ENCODE peak calls at places on chromosomes 16 and 17, in six cellular contexts. O, L, N, F, U and E are unnamed samples.

GRCh38 chr16:2213817-2214720 is 571 bp downstream of the PGP start:
- DNase-seq in O (no peak), L (no peak), N (peak; percentile 55), F (peak; percentile 51), U (no peak), E (no peak)

GRCh38 chr17:21041753-21042433 is 918 bp downstream of the USP22 start:
- DNase-seq in O (peak; percentile 58), L (peak; percentile 70), N (peak; percentile 90), F (peak; percentile 87), U (peak; percentile 83), E (peak; percentile 72)

GRCh38 chr17:14336418-14336817 is 35.5 kb downstream of the HS3ST3B1 start:
- DNase-seq in O (no peak), L (no peak), N (no peak), F (no peak), U (no peak), E (no peak)

GRCh38 chr16:61900482-61900881 is 135.8 kb downstream of the CDH8 start:
- DNase-seq in O (no peak), L (peak; percentile 21), N (no peak), F (no peak), U (no peak), E (peak; percentile 59)

GRCh38 chr16:566475-567361 is at the start of gene NHLRC4:
- DNase-seq in O (no peak), L (no peak), N (peak; percentile 80), F (peak; percentile 48), U (peak; percentile 60), E (no peak)

GRCh38 chr17:48544356-48545021 is 420 bp downstream of the HOXB2 start:
- DNase-seq in O (no peak), L (peak; percentile 68), N (no peak), F (peak; percentile 72), U (peak; percentile 98), E (no peak)

GRCh38 chr16:78844682-78845081 is 745.2 kb downstream of the WWOX start:
- DNase-seq in O (no peak), L (no peak), N (no peak), F (peak; percentile 83), U (no peak), E (no peak)

GRCh38 chr16:86874141-86874540 is 295.8 kb downstream of the FOXL1 start:
- DNase-seq in O (peak; percentile 19), L (peak; percentile 20), N (peak; percentile 62), F (peak; percentile 58), U (no peak), E (peak; percentile 53)

GRCh38 chr17:5897320-5897911 is 172.8 kb upstream of the WSCD1 start:
- DNase-seq in O (peak; percentile 49), L (no peak), N (no peak), F (peak; percentile 75), U (no peak), E (no peak)

GRCh38 chr17:76781056-76781982 is 43.4 kb downstream of the MFSD11 start:
- DNase-seq in O (no peak), L (no peak), N (no peak), F (no peak), U (no peak), E (no peak)

GRCh38 chr17:60501589-60501988 is 24.5 kb downstream of the APPBP2 start:
- DNase-seq in O (no peak), L (no peak), N (no peak), F (no peak), U (no peak), E (no peak)

GRCh38 chr17:68248886-68249872 is 1.3 kb downstream of the AMZ2 start:
- DNase-seq in O (no peak), L (no peak), N (no peak), F (no peak), U (no peak), E (no peak)

GRCh38 chr16:142405-142804 is 3.9 kb upstream of the NPRL3 start:
- DNase-seq in O (no peak), L (no peak), N (no peak), F (no peak), U (no peak), E (no peak)

GRCh38 chr16:55555436-55555835 is 11.0 kb upstream of the CAPNS2 start:
- DNase-seq in O (no peak), L (peak; percentile 57), N (no peak), F (no peak), U (no peak), E (no peak)

GRCh38 chr17:1643293-1643998 is 2.1 kb downstream of the SCARF1 start:
- DNase-seq in O (no peak), L (peak; percentile 61), N (peak; percentile 89), F (peak; percentile 87), U (no peak), E (peak; percentile 68)

GRCh38 chr17:77352996-77353395 is 212.2 kb downstream of the SEC14L1 start:
- DNase-seq in O (no peak), L (no peak), N (no peak), F (no peak), U (no peak), E (no peak)

GRCh38 chr17:58337126-58337599 is 8.6 kb upstream of the TSPOAP1 start:
- DNase-seq in O (no peak), L (no peak), N (peak; percentile 32), F (no peak), U (no peak), E (no peak)

GRCh38 chr16:21598676-21599157 is 660 bp upstream of the METTL9 start:
- DNase-seq in O (no peak), L (peak; percentile 6), N (no peak), F (no peak), U (no peak), E (no peak)

GRCh38 chr17:32015245-32016013 is 8.2 kb downstream of the LRRC37B start:
- DNase-seq in O (no peak), L (no peak), N (no peak), F (no peak), U (peak; percentile 23), E (peak; percentile 86)

GRCh38 chr17:57784226-57784895 is 39.3 kb upstream of the CCDC182 start:
- DNase-seq in O (no peak), L (no peak), N (no peak), F (no peak), U (no peak), E (no peak)

DNA sequence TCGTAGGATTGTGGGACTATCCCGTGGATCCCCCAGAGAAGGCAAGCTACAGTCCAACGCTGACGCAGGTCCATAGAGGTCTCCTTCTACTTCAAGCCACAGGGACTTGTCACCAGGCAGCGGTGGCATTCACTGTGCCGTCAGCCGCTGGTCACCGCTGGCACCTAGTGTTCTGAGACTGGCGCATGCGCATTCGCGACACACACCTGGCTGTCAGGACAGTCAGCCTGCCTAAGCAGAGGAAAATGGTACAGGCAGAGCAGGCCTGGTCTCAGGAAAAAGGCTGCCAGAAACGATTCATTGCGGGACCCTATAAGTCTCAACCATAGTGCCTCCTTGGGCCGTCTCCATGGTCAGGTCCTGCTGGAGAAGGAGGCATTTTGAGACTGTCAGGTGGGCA is 138.0 kb upstream of the WSB1 start:
- DNase-seq in O (no peak), L (no peak), N (no peak), F (no peak), U (no peak), E (no peak)
- H3K9me3 ChIP-seq in O (peaks cover 80% of the 10 kb centered on the region), L (peaks cover 5% of the 10 kb centered on the region), N (no peaks in the 10 kb centered on the region), F (peaks cover 33% of the 10 kb centered on the region), U (no peaks in the 10 kb centered on the region), E (no peaks in the 10 kb centered on the region)

GRCh38 chr17:17800504-17801021 is 36.2 kb downstream of the SREBF1 start:
- DNase-seq in O (no peak), L (no peak), N (no peak), F (no peak), U (no peak), E (no peak)
- H3K36me3 ChIP-seq in O (no peaks in the 10 kb centered on the region), L (peaks cover 2% of the 10 kb centered on the region), N (peaks cover 9% of the 10 kb centered on the region), F (no peaks in the 10 kb centered on the region), U (peaks cover 15% of the 10 kb centered on the region), E (peaks cover 12% of the 10 kb centered on the region)

GRCh38 chr17:75688209-75688771 is 21.2 kb downstream of the SAP30BP start:
- DNase-seq in O (no peak), L (peak; percentile 77), N (no peak), F (peak; percentile 59), U (no peak), E (no peak)

GRCh38 chr17:75684249-75684648 is 17.1 kb downstream of the SAP30BP start:
- DNase-seq in O (no peak), L (peak; percentile 53), N (no peak), F (no peak), U (no peak), E (peak; percentile 49)

GRCh38 chr17:75683467-75684041 is 16.4 kb downstream of the SAP30BP start:
- DNase-seq in O (no peak), L (peak; percentile 90), N (no peak), F (no peak), U (peak; percentile 23), E (peak; percentile 97)

GRCh38 chr17:75685508-75685907 is 18.4 kb downstream of the SAP30BP start:
- DNase-seq in O (no peak), L (peak; percentile 64), N (no peak), F (no peak), U (no peak), E (no peak)

DNA sequence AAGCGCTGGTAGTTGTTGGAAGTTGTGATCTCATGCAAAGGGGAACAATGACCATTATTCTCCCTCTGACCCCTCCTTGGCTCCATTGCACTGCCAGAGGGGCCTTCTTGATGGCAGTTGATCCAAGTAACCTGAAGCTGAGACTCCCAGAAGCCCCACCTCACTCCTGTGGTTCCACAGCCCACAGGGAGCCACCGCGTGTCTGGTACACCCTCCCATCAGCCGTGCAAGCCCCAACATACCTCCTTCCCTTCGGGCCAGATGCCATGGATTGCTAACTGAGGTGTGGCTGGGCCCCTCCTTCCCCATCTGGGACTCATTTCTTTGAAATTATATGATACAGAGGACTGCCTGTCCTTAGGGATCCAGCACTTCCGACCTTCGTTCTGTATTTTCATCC is 17.8 kb downstream of the SAP30BP start:
- DNase-seq in O (no peak), L (peak; percentile 97), N (no peak), F (no peak), U (no peak), E (peak; percentile 84)
- H3K9ac ChIP-seq in O (peak overlapping the region; percentile 31), L (peak overlapping the region; percentile 95), N (no peak overlapping the region), F (no peak overlapping the region), U (no peak overlapping the region), E (no peak overlapping the region)

GRCh38 chr16:35510701-35511100 is 2051.3 kb downstream of the TP53TG3F start:
- DNase-seq in O (no peak), L (no peak), N (no peak), F (no peak), U (no peak), E (no peak)

GRCh38 chr16:35506898-35507194 is 2047.4 kb downstream of the TP53TG3F start:
- DNase-seq in O (no peak), L (no peak), N (peak; percentile 63), F (no peak), U (no peak), E (no peak)

DNA sequence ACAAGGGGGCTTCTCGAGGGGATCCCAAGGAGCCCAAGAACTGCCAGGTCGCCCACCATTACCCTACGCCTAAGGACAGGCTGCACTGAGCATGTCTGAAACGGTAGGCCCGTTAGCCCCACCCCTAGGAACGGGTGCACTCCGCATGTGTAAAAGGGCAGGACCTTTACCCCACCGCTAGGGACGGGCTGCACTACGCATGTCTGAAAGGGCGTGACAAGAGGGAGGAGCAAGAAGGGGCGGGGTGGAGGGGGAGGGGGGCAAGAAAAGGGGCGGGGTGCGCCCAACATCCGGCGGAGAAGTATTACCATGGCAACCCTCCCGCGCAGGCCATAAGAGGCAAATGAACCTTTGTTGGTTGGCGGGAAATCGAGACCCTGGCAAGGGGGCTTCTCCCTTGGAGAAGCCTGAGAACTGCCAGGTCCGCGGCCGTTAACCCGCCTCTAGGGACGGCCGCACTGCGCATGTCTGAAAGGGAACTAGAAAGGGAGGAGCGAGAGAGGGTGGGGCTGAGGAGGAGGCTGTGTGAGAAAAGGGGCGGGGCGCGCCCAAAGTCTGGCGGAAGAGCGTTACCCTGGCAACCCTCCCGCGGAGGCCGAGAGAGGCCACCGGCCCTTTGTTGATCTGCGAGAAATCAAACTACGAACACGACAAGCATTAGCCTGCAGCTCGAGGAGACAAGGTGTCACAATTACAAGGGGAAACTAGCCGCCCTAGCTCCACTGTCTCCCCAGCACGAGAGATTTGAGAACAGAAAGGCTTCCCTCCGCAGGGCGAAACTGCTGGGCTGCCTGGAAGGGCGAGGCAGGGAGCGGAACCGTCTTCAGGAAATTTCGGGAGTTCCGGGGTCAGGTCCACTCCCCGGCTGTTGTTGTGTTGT is 2046.8 kb downstream of the TP53TG3F start:
- DNase-seq in O (no peak), L (no peak), N (peak; percentile 96), F (no peak), U (no peak), E (no peak)
- H3K9me3 ChIP-seq in O (peaks cover 76% of the 10 kb centered on the region), L (peaks cover 25% of the 10 kb centered on the region), N (no peaks in the 10 kb centered on the region), F (peaks cover 28% of the 10 kb centered on the region), U (peaks cover 2% of the 10 kb centered on the region), E (no peaks in the 10 kb centered on the region)